ENCODE peak calls at places on chromosomes 12 and 14, in five cellular contexts. S is PC-3, W is ovary, H is GM23338, Q is A549. E is an unnamed sample.

GRCh38 chr14:103743691-103744090 is 28.1 kb downstream of the ZFYVE21 start:
- DNase-seq in S (no peak), W (no peak), H (no peak), Q (no peak), E (no peak)

GRCh38 chr12:47717443-47718193 is 7.7 kb downstream of the ENDOU start:
- DNase-seq in S (peak), W (peak), H (peak), Q (peak), E (peak)

GRCh38 chr12:49546481-49546880 is 7.7 kb downstream of the KCNH3 start:
- DNase-seq in S (no peak), W (no peak), H (no peak), Q (no peak), E (no peak)

GRCh38 chr12:56951582-56952339 is 5.6 kb downstream of the RDH16 start:
- DNase-seq in S (no peak), W (no peak), H (no peak), Q (no peak), E (no peak)

GRCh38 chr12:113996026-113996425 is 29.9 kb upstream of the RBM19 start:
- DNase-seq in S (no peak), W (no peak), H (peak), Q (no peak), E (no peak)

GRCh38 chr12:116878567-116879508 is 2.4 kb downstream of the HRK start:
- DNase-seq in S (peak), W (no peak), H (peak), Q (no peak), E (peak)

GRCh38 chr14:84885061-84885460 is 644.9 kb upstream of the FLRT2 start:
- DNase-seq in S (no peak), W (no peak), H (peak), Q (no peak), E (no peak)

GRCh38 chr14:63504628-63505027 is 38.5 kb downstream of the PPP2R5E start:
- DNase-seq in S (peak), W (no peak), H (no peak), Q (peak), E (peak)

GRCh38 chr12:105214141-105214540 is 21.8 kb downstream of the APPL2 start:
- DNase-seq in S (peak), W (no peak), H (no peak), Q (peak), E (peak)

GRCh38 chr12:43336962-43337555 is 214.9 kb downstream of the ADAMTS20 start:
- DNase-seq in S (peak), W (no peak), H (peak), Q (peak), E (no peak)

GRCh38 chr12:52121848-52122838 is 42.6 kb downstream of the SMIM41 start:
- DNase-seq in S (peak), W (peak), H (peak), Q (peak), E (peak)

GRCh38 chr14:90453401-90453951 is 56.6 kb downstream of the CALM1 start:
- DNase-seq in S (no peak), W (peak), H (no peak), Q (no peak), E (no peak)

GRCh38 chr12:21921436-21921835 is 19.8 kb downstream of the ABCC9 start:
- DNase-seq in S (no peak), W (no peak), H (no peak), Q (no peak), E (no peak)

GRCh38 chr14:25406818-25407217 is 356.9 kb upstream of the STXBP6 start:
- DNase-seq in S (peak), W (no peak), H (peak), Q (peak), E (no peak)

GRCh38 chr12:93813972-93814821 is 137.0 kb downstream of the CRADD start:
- DNase-seq in S (no peak), W (peak), H (no peak), Q (no peak), E (no peak)

GRCh38 chr12:22105542-22105941 is 59.5 kb downstream of the CMAS start:
- DNase-seq in S (no peak), W (no peak), H (no peak), Q (no peak), E (no peak)

GRCh38 chr14:72643317-72643801 is 250.5 kb downstream of the DPF3 start:
- DNase-seq in S (peak), W (no peak), H (no peak), Q (peak), E (no peak)

GRCh38 chr14:94867931-94868597 is 98.2 kb upstream of the GSC start:
- DNase-seq in S (peak), W (no peak), H (peak), Q (no peak), E (no peak)

GRCh38 chr12:79424109-79424721 is 266.5 kb downstream of the PAWR start:
- DNase-seq in S (peak), W (no peak), H (no peak), Q (peak), E (peak)

GRCh38 chr12:121005346-121005815 is 10.9 kb downstream of the C12orf43 start:
- DNase-seq in S (peak), W (no peak), H (peak), Q (peak), E (peak)

GRCh38 chr12:33439587-33440011 is at the start of gene SYT10:
- DNase-seq in S (no peak), W (peak), H (peak), Q (no peak), E (no peak)

GRCh38 chr12:59182191-59182590 is 261.9 kb upstream of the LRIG3 start:
- DNase-seq in S (no peak), W (no peak), H (no peak), Q (no peak), E (no peak)

GRCh38 chr14:27222671-27223070 is 624.8 kb upstream of the NOVA1 start:
- DNase-seq in S (no peak), W (no peak), H (no peak), Q (no peak), E (no peak)

GRCh38 chr14:23174785-23175184 is 8.7 kb downstream of the SLC7A8 start:
- DNase-seq in S (no peak), W (no peak), H (peak), Q (no peak), E (no peak)

GRCh38 chr14:46574236-46574970 is 77.2 kb downstream of the RPL10L start:
- DNase-seq in S (peak), W (no peak), H (no peak), Q (no peak), E (no peak)

GRCh38 chr14:61930101-61930857 is 168.1 kb downstream of the SNAPC1 start:
- DNase-seq in S (no peak), W (no peak), H (peak), Q (no peak), E (no peak)

GRCh38 chr12:115859231-115859630 is 418.3 kb downstream of the MED13L start:
- DNase-seq in S (no peak), W (no peak), H (no peak), Q (no peak), E (no peak)

GRCh38 chr12:90909069-90909676 is 45.8 kb downstream of the CCER1 start:
- DNase-seq in S (peak), W (no peak), H (peak), Q (peak), E (no peak)

GRCh38 chr12:117875652-117876491 is 92.9 kb downstream of the KSR2 start:
- DNase-seq in S (no peak), W (no peak), H (peak), Q (no peak), E (no peak)

GRCh38 chr14:31229638-31230229 is 22.1 kb upstream of the HECTD1 start:
- DNase-seq in S (peak), W (peak), H (peak), Q (peak), E (peak)

GRCh38 chr12:40963761-40964160 is 224.4 kb upstream of the PDZRN4 start:
- DNase-seq in S (no peak), W (no peak), H (no peak), Q (no peak), E (no peak)

GRCh38 chr14:21385170-21385904 is 1.5 kb upstream of the SUPT16H start:
- DNase-seq in S (no peak), W (no peak), H (no peak), Q (no peak), E (no peak)

GRCh38 chr14:102491366-102491765 is 18.2 kb downstream of the ANKRD9 start:
- DNase-seq in S (peak), W (no peak), H (no peak), Q (no peak), E (no peak)

GRCh38 chr14:82394916-82395315 is 861.3 kb upstream of the SEL1L start:
- DNase-seq in S (no peak), W (no peak), H (no peak), Q (no peak), E (no peak)

GRCh38 chr12:109900752-109901580 is 892 bp downstream of the TCHP start:
- DNase-seq in S (peak), W (no peak), H (peak), Q (no peak), E (no peak)

GRCh38 chr14:30227871-30228270 is 300.2 kb upstream of the PRKD1 start:
- DNase-seq in S (peak), W (no peak), H (no peak), Q (no peak), E (peak)

GRCh38 chr14:38203929-38204716 is 3.6 kb upstream of the SSTR1 start:
- DNase-seq in S (peak), W (no peak), H (peak), Q (no peak), E (no peak)
- H3K27ac ChIP-seq in S (no peak), W (no peak), H (no peak), Q (no peak), E (no peak)

GRCh38 chr12:10940389-10940788 is 1.3 kb upstream of the TAS2R14 start:
- DNase-seq in S (peak), W (no peak), H (no peak), Q (peak), E (peak)
- H3K27ac ChIP-seq in S (no peak), W (no peak), H (no peak), Q (no peak), E (no peak)

GRCh38 chr14:99532310-99532709 is 51.1 kb downstream of the CCNK start:
- DNase-seq in S (no peak), W (no peak), H (no peak), Q (no peak), E (no peak)

GRCh38 chr14:99529899-99530298 is 48.7 kb downstream of the CCNK start:
- DNase-seq in S (no peak), W (no peak), H (no peak), Q (no peak), E (no peak)

GRCh38 chr14:99531221-99532096 is 50.2 kb downstream of the CCNK start:
- DNase-seq in S (no peak), W (no peak), H (peak), Q (no peak), E (no peak)

GRCh38 chr14:99527427-99528076 is 46.3 kb downstream of the CCNK start:
- DNase-seq in S (no peak), W (no peak), H (no peak), Q (no peak), E (no peak)

DNA sequence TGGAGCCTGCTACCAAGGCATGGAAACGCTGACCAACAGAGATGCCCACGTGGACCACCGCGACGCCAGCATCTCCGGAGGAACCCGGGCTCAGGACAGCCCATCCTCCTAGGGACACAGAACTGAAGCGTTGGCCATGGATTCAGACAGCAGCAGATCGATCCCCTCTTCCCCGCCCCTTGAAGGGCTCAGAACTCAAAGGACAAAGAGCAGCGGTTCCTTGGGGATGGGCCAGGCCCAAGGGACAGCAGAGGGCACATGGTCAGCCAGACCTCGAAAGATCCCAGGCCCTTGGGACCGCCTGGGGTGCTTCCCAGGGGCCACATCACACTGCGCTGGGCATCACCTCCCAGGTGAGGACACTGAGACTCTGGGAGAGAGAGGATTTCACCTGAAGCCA is 49.2 kb downstream of the CCNK start:
- DNase-seq in S (no peak), W (no peak), H (no peak), Q (no peak), E (no peak)
- H3K27ac ChIP-seq in S (no peak), W (no peak), H (no peak), Q (no peak), E (no peak)

DNA sequence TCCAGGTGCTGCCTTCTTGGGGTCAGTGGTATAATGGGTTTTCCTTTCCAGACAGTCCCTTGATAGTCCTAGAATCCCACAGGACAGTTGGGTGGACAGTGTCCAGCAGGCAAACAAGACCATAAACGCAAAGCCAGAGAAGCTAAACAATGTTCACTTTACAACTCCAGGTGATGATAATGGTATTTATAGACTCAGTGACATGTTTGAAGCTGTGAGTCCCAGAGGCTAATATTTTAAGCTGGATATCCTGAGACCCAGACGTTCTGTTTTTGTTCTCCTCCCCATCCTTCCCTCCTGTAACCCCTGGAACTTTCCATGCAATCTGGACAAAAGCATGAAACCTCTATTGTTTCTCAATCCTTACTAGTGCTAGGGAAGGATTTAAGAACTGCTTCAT is 121.0 kb downstream of the ZFP36L1 start:
- DNase-seq in S (no peak), W (no peak), H (no peak), Q (no peak), E (no peak)
- H3K27ac ChIP-seq in S (no peak), W (no peak), H (no peak), Q (no peak), E (no peak)

GRCh38 chr14:34843011-34843554 is 32.1 kb downstream of the BAZ1A start:
- DNase-seq in S (peak), W (no peak), H (no peak), Q (peak), E (no peak)
- H3K27ac ChIP-seq in S (no peak), W (no peak), H (peak), Q (peak), E (peak)

E was measured in PC-9.